ENCODE peak calls at places on chromosomes 4 and X, in four cellular contexts. W is H9, S is neuronal stem cell, C is IMR-90. T is an unnamed sample.

GRCh38 chr4:44522761-44523445 is 74.3 kb upstream of the KCTD8 start:
- DNase-seq in W (no peak), S (no peak), C (no peak), T (no peak)

GRCh38 chr4:23369331-23369730 is 520.5 kb downstream of the PPARGC1A start:
- DNase-seq in W (peak), S (no peak), C (no peak), T (no peak)

GRCh38 chr4:41169256-41169655 is 45.1 kb downstream of the APBB2 start:
- DNase-seq in W (no peak), S (no peak), C (no peak), T (no peak)

GRCh38 chr4:139020384-139020783 is 4.8 kb downstream of the NOCT start:
- DNase-seq in W (peak), S (no peak), C (no peak), T (no peak)

GRCh38 chr4:80077639-80078038 is 4.6 kb upstream of the ANTXR2 start:
- DNase-seq in W (no peak), S (no peak), C (peak), T (no peak)

GRCh38 chrX:45709381-45709780 is 508.7 kb upstream of the DIPK2B start:
- DNase-seq in W (no peak), S (no peak), C (peak), T (peak)

GRCh38 chr4:168716411-168717129 is 219.7 kb downstream of the PALLD start:
- DNase-seq in W (no peak), S (no peak), C (no peak), T (no peak)

GRCh38 chr4:120399846-120400245 is 333.2 kb upstream of the MAD2L1 start:
- DNase-seq in W (no peak), S (no peak), C (no peak), T (no peak)

GRCh38 chrX:117543885-117544284 is 572.7 kb downstream of the KLHL13 start:
- DNase-seq in W (no peak), S (no peak), C (no peak), T (no peak)

GRCh38 chr4:169361741-169362140 is 91.0 kb upstream of the SH3RF1 start:
- DNase-seq in W (no peak), S (no peak), C (no peak), T (no peak)

GRCh38 chrX:79367907-79368306 is 773 bp upstream of the ITM2A start:
- DNase-seq in W (no peak), S (no peak), C (no peak), T (no peak)

GRCh38 chrX:35104626-35105025 is 162.0 kb downstream of the FAM47B start:
- DNase-seq in W (no peak), S (no peak), C (peak), T (no peak)

GRCh38 chrX:136047969-136048368 is 62.7 kb downstream of the SLC9A6 start:
- DNase-seq in W (no peak), S (no peak), C (peak), T (peak)

GRCh38 chr4:26248647-26249046 is 72.2 kb upstream of the RBPJ start:
- DNase-seq in W (no peak), S (no peak), C (peak), T (peak)

GRCh38 chr4:41957634-41958033 is 22.4 kb downstream of the TMEM33 start:
- DNase-seq in W (no peak), S (peak), C (peak), T (peak)

GRCh38 chr4:3527914-3528876 is 4.0 kb downstream of the LRPAP1 start:
- DNase-seq in W (no peak), S (no peak), C (no peak), T (no peak)
- H4K8ac ChIP-seq in W (no peak), S (peak), C (no peak), T (no peak)

GRCh38 chr4:14961292-14961691 is 41.0 kb upstream of the CPEB2 start:
- DNase-seq in W (no peak), S (no peak), C (no peak), T (no peak)

DNA sequence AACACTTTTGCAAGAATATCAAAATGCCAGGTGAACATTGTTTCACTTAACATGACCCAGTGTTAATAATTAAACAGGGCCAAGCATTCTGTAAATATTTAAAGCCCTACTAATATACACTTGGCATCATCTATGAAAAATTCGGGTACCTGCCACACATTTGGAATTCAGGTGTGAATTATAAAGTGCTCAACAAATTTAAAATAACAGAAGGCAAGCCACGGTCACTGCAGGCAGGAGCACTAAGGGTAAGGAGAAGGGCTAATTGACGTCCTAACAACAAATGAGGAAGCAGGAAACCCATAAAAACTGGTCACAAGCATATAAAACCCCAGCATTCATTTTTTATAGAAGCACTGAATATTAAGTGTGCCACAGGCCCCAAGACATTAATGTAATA is 43.8 kb upstream of the CPEB2 start:
- DNase-seq in W (no peak), S (no peak), C (no peak), T (no peak)
- H2AFZ ChIP-seq in W (no peak), S (no peak), C (no peak), T (no peak)

GRCh38 chr4:46258436-46258835 is 131.5 kb downstream of the GABRA2 start:
- DNase-seq in W (no peak), S (no peak), C (no peak), T (no peak)
- H4K8ac ChIP-seq in W (no peak), S (no peak), C (no peak), T (no peak)

GRCh38 chr4:128287871-128288688 is 467 bp upstream of the PGRMC2 start:
- DNase-seq in W (peak), S (peak), C (peak), T (peak)

GRCh38 chr4:128288689-128289106 is 1.1 kb upstream of the PGRMC2 start:
- DNase-seq in W (no peak), S (no peak), C (peak), T (peak)

GRCh38 chr4:128287159-128287870 is at the start of gene PGRMC2:
- DNase-seq in W (peak), S (peak), C (peak), T (peak)

GRCh38 chr4:128285085-128286023 is 2.3 kb downstream of the PGRMC2 start:
- DNase-seq in W (no peak), S (no peak), C (no peak), T (no peak)

DNA sequence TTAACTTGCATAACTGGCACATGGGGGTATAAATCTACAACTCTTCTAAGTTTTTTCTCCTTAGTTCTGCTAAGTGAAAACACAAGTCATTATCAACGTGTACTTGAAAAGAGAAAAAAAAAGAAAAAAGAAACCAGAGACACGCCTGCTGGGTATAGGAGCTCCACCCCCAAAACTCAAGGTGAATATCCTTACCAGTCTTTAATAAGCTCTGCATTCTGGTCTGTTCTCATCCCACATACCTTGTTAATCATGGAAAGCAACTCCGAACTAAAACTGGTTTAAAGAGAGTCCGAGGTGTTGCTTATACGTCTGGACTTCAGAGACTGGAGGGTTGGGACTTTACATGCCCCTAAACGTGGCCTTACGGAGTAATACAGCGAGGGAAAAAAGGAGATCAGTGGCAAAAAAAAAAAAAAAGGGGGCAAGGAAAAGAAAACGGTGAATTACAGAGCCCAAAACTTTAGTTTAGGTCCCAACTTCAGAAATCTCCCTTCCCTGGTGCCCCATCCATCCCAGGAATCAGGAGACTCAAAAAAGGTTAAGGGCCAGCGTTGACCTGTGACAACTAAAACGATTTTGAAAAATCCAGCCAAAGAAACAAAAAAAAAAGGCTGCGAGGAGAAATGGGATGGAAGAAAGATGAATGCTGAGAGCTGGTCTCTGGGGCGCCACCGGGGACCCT is 997 bp downstream of the PGRMC2 start:
- DNase-seq in W (no peak), S (peak), C (peak), T (peak)
- H2AFZ ChIP-seq in W (no peak), S (peak), C (peak), T (no peak)

T was measured in mesenchymal stem cell.